ENCODE peak calls at places on chromosomes 1 and 21, in seven cellular contexts. L, X, D, C, P, N and B are unnamed samples.

GRCh38 chr1:119475866-119476439 is 31.1 kb upstream of the HSD3B1 start:
- DNase-seq in L (peak; percentile 56), P (peak; percentile 31), C (peak; percentile 13), D (no peak), N (peak; percentile 92), X (no peak), B (peak; percentile 30)

GRCh38 chr1:7956218-7957032 is 5.1 kb upstream of the PARK7 start:
- DNase-seq in D (no peak), C (no peak), X (no peak), N (no peak), P (no peak), L (no peak), B (no peak)

GRCh38 chr21:46096997-46097825 is 701 bp upstream of the COL6A2 start:
- DNase-seq in N (peak; percentile 91), X (peak; percentile 76), D (peak; percentile 70), P (no peak), C (peak; percentile 10), L (no peak), B (no peak)

GRCh38 chr1:67367370-67368345 is 60.0 kb downstream of the IL12RB2 start:
- DNase-seq in C (peak; percentile 44), P (peak; percentile 24), D (no peak), N (no peak), L (no peak), X (peak; percentile 67), B (peak; percentile 55)

GRCh38 chr1:5706239-5706638 is 286.0 kb downstream of the NPHP4 start:
- DNase-seq in P (no peak), D (no peak), X (peak; percentile 7), C (no peak), N (no peak), L (no peak), B (no peak)

GRCh38 chr1:212483154-212483505 is 50.4 kb downstream of the NENF start:
- DNase-seq in D (no peak), N (no peak), L (no peak), C (no peak), P (no peak), X (no peak), B (no peak)

GRCh38 chr1:113519561-113519960 is 129.2 kb downstream of the MAGI3 start:
- DNase-seq in X (no peak), C (no peak), L (no peak), P (no peak), N (no peak), D (no peak), B (no peak)

GRCh38 chr1:100543640-100544039 is 5.7 kb downstream of the GPR88 start:
- DNase-seq in C (no peak), N (no peak), L (peak; percentile 76), X (no peak), D (no peak), P (no peak), B (peak; percentile 34)

GRCh38 chr21:37088196-37088595 is 15.1 kb downstream of the TTC3 start:
- DNase-seq in P (no peak), C (no peak), X (no peak), N (no peak), D (no peak), L (no peak), B (no peak)

GRCh38 chr21:21163904-21164303 is 165.7 kb downstream of the NCAM2 start:
- DNase-seq in X (peak; percentile 70), N (no peak), P (peak; percentile 52), D (no peak), C (peak; percentile 39), L (peak; percentile 53), B (peak; percentile 34)

GRCh38 chr1:173113015-173113741 is 62.4 kb upstream of the TNFSF18 start:
- DNase-seq in C (no peak), D (no peak), L (no peak), P (peak; percentile 61), X (no peak), N (no peak), B (no peak)

DNA sequence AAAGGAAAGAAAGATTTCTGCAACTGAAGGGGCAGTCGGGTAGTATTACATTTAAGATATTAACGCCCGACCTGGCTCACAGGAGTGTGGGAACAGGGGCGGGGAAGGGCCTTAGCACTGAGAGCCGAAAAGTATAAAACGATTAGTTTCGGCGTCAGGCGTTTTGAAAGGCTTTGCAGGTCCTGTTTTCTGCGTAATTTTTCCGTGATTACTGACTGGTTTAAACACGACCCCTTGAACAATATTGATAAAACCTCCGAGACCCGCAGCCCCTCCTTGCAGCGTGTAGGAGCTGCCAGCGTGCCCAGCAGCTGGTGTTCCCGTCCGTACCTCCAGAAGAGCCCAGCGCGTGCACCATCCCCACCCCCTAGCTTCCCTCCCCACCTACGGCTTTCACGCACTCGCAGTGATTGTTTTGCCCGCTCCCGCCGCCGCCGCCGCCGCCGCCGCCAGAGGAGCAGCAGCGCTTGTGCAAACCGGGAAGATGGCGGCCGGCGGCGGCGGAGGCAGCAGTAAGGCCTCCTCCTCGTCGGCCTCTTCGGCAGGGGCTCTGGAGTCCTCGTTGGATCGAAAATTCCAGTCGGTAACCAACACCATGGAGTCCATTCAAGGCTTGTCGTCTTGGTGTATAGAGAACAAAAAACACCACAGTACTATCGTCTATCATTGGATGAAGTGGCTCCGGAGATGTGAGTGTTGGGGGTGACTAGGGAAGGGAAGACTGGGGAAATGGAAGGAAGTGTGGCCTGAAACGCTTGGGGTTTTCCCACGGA is 470 bp downstream of the RPRD2 start:
- DNase-seq in N (peak; percentile 93), P (peak; percentile 85), L (peak; percentile 85), D (peak; percentile 95), X (peak; percentile 92), C (peak; percentile 79), B (peak; percentile 84)
- TF ChIP-seq POLR2A in N (peak; percentile 11), P (peak; percentile 82), L (peak; percentile 17), D (no peak), X (peak; percentile 48), C (no peak), B (peak; percentile 18)

DNA sequence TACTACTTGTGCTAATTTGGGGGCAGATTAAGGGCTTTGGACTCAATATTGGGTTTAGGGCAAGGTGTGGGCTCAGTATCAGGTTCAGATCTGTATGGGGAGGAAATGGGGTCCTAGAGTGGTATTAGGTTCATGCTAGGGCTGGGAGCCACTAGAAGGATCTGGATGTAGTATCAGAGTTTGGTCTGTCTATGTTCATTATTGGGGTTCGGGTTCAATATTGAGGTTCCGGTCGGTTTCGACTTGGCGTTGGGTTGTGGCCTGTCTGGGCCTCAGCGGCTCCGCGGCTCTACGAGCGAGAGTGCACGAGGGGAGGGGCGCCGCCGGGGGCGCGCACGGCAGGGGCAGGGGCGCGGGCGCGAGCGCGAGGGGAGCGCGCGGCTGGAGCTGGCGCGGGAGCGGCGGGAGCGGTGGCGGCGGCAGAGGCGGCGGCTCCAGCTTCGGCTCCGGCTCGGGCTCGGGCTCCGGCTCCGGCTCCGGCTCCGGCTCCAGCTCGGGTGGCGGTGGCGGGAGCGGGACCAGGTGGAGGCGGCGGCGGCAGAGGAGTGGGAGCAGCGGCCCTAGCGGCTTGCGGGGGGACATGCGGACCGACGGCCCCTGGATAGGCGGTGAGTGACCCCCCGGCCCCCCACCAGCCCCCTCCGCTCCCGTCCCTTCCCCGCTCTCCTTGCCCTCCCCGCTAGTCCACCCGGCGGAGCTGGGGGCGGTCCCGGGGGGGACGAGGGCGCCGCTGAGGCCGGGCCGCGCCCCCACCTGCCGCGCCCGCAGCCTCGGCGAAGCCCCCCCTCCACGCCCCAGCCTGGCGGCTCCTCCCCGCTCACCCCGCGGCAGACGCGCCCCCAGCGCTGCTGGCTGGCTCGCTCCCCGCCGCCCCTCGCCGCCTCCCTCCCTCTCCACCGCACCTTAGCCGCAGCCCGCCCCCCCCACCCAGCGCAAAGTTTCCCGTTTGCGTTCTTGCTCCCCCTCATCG is at the start of gene PTPRF:
- DNase-seq in C (peak; percentile 36), P (peak; percentile 60), L (peak; percentile 21), D (peak; percentile 76), X (peak; percentile 86), N (no peak), B (peak; percentile 37)
- TF ChIP-seq POLR2A in C (no peak), P (no peak), L (no peak), D (no peak), X (no peak), N (no peak), B (no peak)

GRCh38 chr21:29299046-29299905 is 554 bp downstream of the BACH1 start:
- DNase-seq in L (peak; percentile 75), P (peak; percentile 68), C (peak; percentile 66), X (peak; percentile 81), D (peak; percentile 93), N (peak; percentile 92), B (peak; percentile 81)

GRCh38 chr21:29296452-29296851 is 2.3 kb upstream of the BACH1 start:
- DNase-seq in D (no peak), N (peak; percentile 14), X (no peak), L (no peak), P (no peak), C (no peak), B (no peak)

GRCh38 chr21:29299906-29300546 is 1.3 kb downstream of the BACH1 start:
- DNase-seq in C (peak; percentile 41), X (peak; percentile 79), P (peak; percentile 56), N (peak; percentile 90), L (peak; percentile 86), D (peak; percentile 86), B (peak; percentile 96)

GRCh38 chr21:29297483-29298347 is 1.0 kb upstream of the BACH1 start:
- DNase-seq in L (no peak), C (no peak), D (no peak), N (peak; percentile 91), P (no peak), X (no peak), B (no peak)

DNA sequence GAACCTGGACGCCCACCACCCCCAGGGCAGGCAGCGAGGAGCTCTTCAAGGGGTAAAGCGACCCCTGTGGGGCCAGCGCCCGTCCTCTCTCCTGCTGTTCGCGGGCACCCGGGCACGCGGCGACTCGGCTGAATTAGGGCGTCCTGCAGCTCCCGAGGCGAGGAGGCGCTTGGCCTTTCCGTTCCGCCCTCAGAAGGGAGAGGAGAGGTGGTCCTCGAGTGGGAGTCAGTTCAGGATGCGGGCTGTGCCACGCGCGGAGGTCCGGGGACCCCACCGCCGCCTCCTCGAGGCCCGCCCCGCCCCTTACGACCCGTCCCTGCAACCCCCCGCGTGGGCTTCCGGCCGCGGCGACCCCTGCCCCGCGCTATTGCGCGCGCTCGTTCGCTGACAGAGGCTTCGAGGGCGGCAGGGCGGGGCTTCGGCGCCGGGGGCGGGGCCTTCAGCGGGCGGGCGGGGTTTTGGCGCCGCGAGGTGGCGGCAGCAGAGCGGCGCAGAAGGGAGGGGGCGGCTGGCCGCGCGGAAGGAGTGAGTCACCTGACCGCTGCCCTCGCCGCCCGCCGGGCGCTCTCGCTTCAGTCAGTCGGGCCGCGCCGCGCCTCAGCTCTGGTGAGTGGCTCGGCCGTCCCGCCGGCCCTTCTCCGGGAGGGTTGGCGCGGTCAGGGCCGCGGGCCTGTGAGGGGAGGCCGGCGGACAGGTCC is at the start of gene BACH1:
- DNase-seq in X (peak; percentile 95), D (peak; percentile 98), L (peak; percentile 93), N (peak; percentile 94), C (peak; percentile 91), P (peak; percentile 89), B (peak; percentile 97)
- TF ChIP-seq POLR2A in X (peak; percentile 58), D (no peak), L (peak; percentile 90), N (peak; percentile 85), C (peak; percentile 91), P (peak; percentile 89), B (peak; percentile 40)

GRCh38 chr21:9741343-9741742 is 780.0 kb upstream of the TPTE start:
- DNase-seq in X (no peak), P (no peak), C (no peak), N (peak; percentile 92), D (no peak), L (no peak), B (no peak)

GRCh38 chr21:9735421-9735961 is 785.9 kb upstream of the TPTE start:
- DNase-seq in P (no peak), L (no peak), X (no peak), D (peak; percentile 77), C (no peak), N (peak; percentile 92), B (no peak)

GRCh38 chr21:9738527-9738926 is 782.9 kb upstream of the TPTE start:
- DNase-seq in C (no peak), L (no peak), X (no peak), N (peak; percentile 92), P (no peak), D (no peak), B (no peak)

GRCh38 chr21:9739240-9739639 is 782.1 kb upstream of the TPTE start:
- DNase-seq in P (no peak), D (no peak), C (no peak), N (peak; percentile 91), X (no peak), L (no peak), B (no peak)

GRCh38 chr21:9737871-9738520 is 783.4 kb upstream of the TPTE start:
- DNase-seq in N (peak; percentile 90), L (no peak), P (no peak), D (no peak), X (no peak), C (no peak), B (no peak)
- TF ChIP-seq POLR2A in N (no peak), L (no peak), P (no peak), D (no peak), X (no peak), C (no peak), B (no peak)